ENCODE peak calls at places on chromosome 18, in ten cellular contexts. X is Panc1, O is heart right ventricle, W is HAP-1, I is kidney tubule cell, Y is ecto neural progenitor cell, T is mucosa of descending colon, D is GM13976, P is NCI-H1092 treated with DMSO at 0.1 percent for 48 hours, H is nephron progenitor cell. Z is an unnamed sample.

GRCh38 chr18:28176933-28177827 is at the start of gene CDH2:
- DNase-seq in Y (peak; percentile 89), W (peak; percentile 91), H (peak; percentile 80), T (no peak), I (peak; percentile 94), O (peak; percentile 66), X (no peak), P (peak; percentile 93), D (peak; percentile 52), Z (peak; percentile 71)

GRCh38 chr18:48470484-48471180 is 61.4 kb upstream of the ZBTB7C start:
- DNase-seq in D (no peak), W (no peak), P (no peak), O (no peak), Y (no peak), I (no peak), T (no peak), H (no peak), X (no peak), Z (no peak)

GRCh38 chr18:49168281-49168680 is 217.5 kb upstream of the SMAD7 start:
- DNase-seq in X (no peak), O (no peak), Y (no peak), W (no peak), P (no peak), T (no peak), H (no peak), I (no peak), D (no peak), Z (no peak)

GRCh38 chr18:70413455-70413854 is 124.6 kb downstream of the SOCS6 start:
- DNase-seq in H (no peak), W (no peak), O (no peak), T (no peak), X (no peak), I (no peak), D (no peak), P (no peak), Y (no peak), Z (no peak)

GRCh38 chr18:29305516-29305915 is 1128.6 kb upstream of the CDH2 start:
- DNase-seq in X (no peak), T (no peak), I (no peak), Y (no peak), P (no peak), W (peak; percentile 51), H (no peak), D (no peak), O (no peak), Z (no peak)

GRCh38 chr18:58863539-58864145 is 1.0 kb upstream of the ZNF532 start:
- DNase-seq in D (peak; percentile 68), H (peak; percentile 74), T (peak; percentile 75), P (peak; percentile 42), I (peak; percentile 50), W (no peak), Y (peak; percentile 82), O (peak; percentile 66), X (no peak), Z (peak; percentile 44)

GRCh38 chr18:49359732-49360444 is 100.6 kb downstream of the DYM start:
- DNase-seq in T (no peak), Y (no peak), D (peak; percentile 25), H (no peak), X (no peak), W (no peak), P (no peak), O (no peak), I (peak; percentile 88), Z (no peak)

GRCh38 chr18:71322201-71322600 is 1033.4 kb downstream of the SOCS6 start:
- DNase-seq in H (no peak), Y (no peak), O (no peak), X (no peak), W (no peak), T (no peak), P (no peak), I (no peak), D (no peak), Z (no peak)

GRCh38 chr18:78632111-78632541 is 347.5 kb upstream of the SALL3 start:
- DNase-seq in D (no peak), O (no peak), Y (no peak), W (no peak), P (no peak), I (peak; percentile 20), T (no peak), X (peak; percentile 15), H (no peak), Z (no peak)

GRCh38 chr18:25329783-25330182 is 22.2 kb downstream of the ZNF521 start:
- DNase-seq in O (no peak), Y (no peak), X (no peak), T (no peak), W (no peak), P (no peak), H (no peak), I (no peak), D (no peak), Z (no peak)

GRCh38 chr18:80203243-80203642 is 44.1 kb downstream of the PARD6G start:
- DNase-seq in D (no peak), H (no peak), O (no peak), W (no peak), T (no peak), X (no peak), Y (no peak), I (no peak), P (no peak), Z (no peak)

GRCh38 chr18:31149351-31149750 is 13.3 kb downstream of the DSC1 start:
- DNase-seq in Y (no peak), P (no peak), H (no peak), O (no peak), X (no peak), I (no peak), D (no peak), W (no peak), T (no peak), Z (no peak)

GRCh38 chr18:72056171-72056570 is 488.0 kb downstream of the CBLN2 start:
- DNase-seq in I (no peak), P (peak; percentile 44), T (no peak), W (no peak), D (no peak), X (no peak), Y (no peak), O (no peak), H (no peak), Z (no peak)

GRCh38 chr18:25786778-25787177 is 303.6 kb downstream of the SS18 start:
- DNase-seq in Y (no peak), H (no peak), D (no peak), O (no peak), X (no peak), P (no peak), I (peak; percentile 81), T (no peak), W (no peak), Z (no peak)

GRCh38 chr18:45753251-45753650 is 29.3 kb downstream of the SLC14A1 start:
- DNase-seq in D (no peak), X (no peak), I (no peak), H (no peak), Y (no peak), W (no peak), T (no peak), P (no peak), O (no peak), Z (no peak)

GRCh38 chr18:8890957-8891464 is 185.7 kb downstream of the MTCL1 start:
- DNase-seq in D (no peak), X (peak; percentile 66), T (no peak), H (peak; percentile 14), P (no peak), O (no peak), I (peak; percentile 100), Y (no peak), W (peak; percentile 94), Z (no peak)

GRCh38 chr18:61333746-61334490 is 688 bp downstream of the CDH20 start:
- DNase-seq in H (peak; percentile 58), Y (peak; percentile 67), T (no peak), P (peak; percentile 75), O (peak; percentile 6), I (peak; percentile 3), W (no peak), D (no peak), X (no peak), Z (peak; percentile 33)